ENCODE peak calls at places on chromosomes 12 and 14, in five cellular contexts. One of them, this sample, is unnamed.

GRCh38 chr14:75879031-75879430 is 102.8 kb downstream of the TGFB3 start:
- DNase-seq in lower lobe of right lung: no peak
- DNase-seq in NCI-H510A treated with DMSO at 0.1 percent for 48 hours: no peak
- DNase-seq in glomerular endothelial cell: peak
- DNase-seq in AG09309: peak
- DNase-seq in this sample: no peak

GRCh38 chr12:62251609-62251958 is 8.6 kb upstream of the USP15 start:
- DNase-seq in lower lobe of right lung: no peak
- DNase-seq in NCI-H510A treated with DMSO at 0.1 percent for 48 hours: no peak
- DNase-seq in glomerular endothelial cell: no peak
- DNase-seq in AG09309: no peak
- DNase-seq in this sample: no peak

GRCh38 chr14:52563120-52563519 is 10.5 kb downstream of the GPR137C start:
- DNase-seq in lower lobe of right lung: no peak
- DNase-seq in NCI-H510A treated with DMSO at 0.1 percent for 48 hours: no peak
- DNase-seq in glomerular endothelial cell: no peak
- DNase-seq in AG09309: peak
- DNase-seq in this sample: no peak

GRCh38 chr14:94361682-94362081 is 26.7 kb downstream of the SERPINA1 start:
- DNase-seq in lower lobe of right lung: no peak
- DNase-seq in NCI-H510A treated with DMSO at 0.1 percent for 48 hours: no peak
- DNase-seq in glomerular endothelial cell: no peak
- DNase-seq in AG09309: no peak
- DNase-seq in this sample: no peak

GRCh38 chr12:30908389-30909087 is 18.0 kb upstream of the TSPAN11 start:
- DNase-seq in lower lobe of right lung: no peak
- DNase-seq in NCI-H510A treated with DMSO at 0.1 percent for 48 hours: peak
- DNase-seq in glomerular endothelial cell: no peak
- DNase-seq in AG09309: peak
- DNase-seq in this sample: no peak

GRCh38 chr12:115201928-115202327 is 518.0 kb upstream of the TBX3 start:
- DNase-seq in lower lobe of right lung: no peak
- DNase-seq in NCI-H510A treated with DMSO at 0.1 percent for 48 hours: peak
- DNase-seq in glomerular endothelial cell: no peak
- DNase-seq in AG09309: no peak
- DNase-seq in this sample: no peak

GRCh38 chr14:50001999-50002925 is 109.4 kb downstream of the ARF6 start:
- DNase-seq in lower lobe of right lung: peak
- DNase-seq in NCI-H510A treated with DMSO at 0.1 percent for 48 hours: no peak
- DNase-seq in glomerular endothelial cell: no peak
- DNase-seq in AG09309: no peak
- DNase-seq in this sample: no peak

GRCh38 chr12:41795066-41795465 is 349.6 kb downstream of the GXYLT1 start:
- DNase-seq in lower lobe of right lung: no peak
- DNase-seq in NCI-H510A treated with DMSO at 0.1 percent for 48 hours: no peak
- DNase-seq in glomerular endothelial cell: no peak
- DNase-seq in AG09309: no peak
- DNase-seq in this sample: no peak

GRCh38 chr14:52937306-52937705 is 13.5 kb downstream of the FERMT2 start:
- DNase-seq in lower lobe of right lung: no peak
- DNase-seq in NCI-H510A treated with DMSO at 0.1 percent for 48 hours: no peak
- DNase-seq in glomerular endothelial cell: no peak
- DNase-seq in AG09309: no peak
- DNase-seq in this sample: no peak

GRCh38 chr14:104532191-104532555 is 47.4 kb upstream of the C14orf180 start:
- DNase-seq in lower lobe of right lung: no peak
- DNase-seq in NCI-H510A treated with DMSO at 0.1 percent for 48 hours: no peak
- DNase-seq in glomerular endothelial cell: no peak
- DNase-seq in AG09309: no peak
- DNase-seq in this sample: no peak

GRCh38 chr12:42589465-42590323 is at the start of gene PRICKLE1:
- DNase-seq in lower lobe of right lung: peak
- DNase-seq in NCI-H510A treated with DMSO at 0.1 percent for 48 hours: peak
- DNase-seq in glomerular endothelial cell: no peak
- DNase-seq in AG09309: no peak
- DNase-seq in this sample: no peak

GRCh38 chr14:23446291-23446851 is 10.9 kb upstream of the MYH7 start:
- DNase-seq in lower lobe of right lung: no peak
- DNase-seq in NCI-H510A treated with DMSO at 0.1 percent for 48 hours: no peak
- DNase-seq in glomerular endothelial cell: no peak
- DNase-seq in AG09309: no peak
- DNase-seq in this sample: no peak

GRCh38 chr14:53509227-53509822 is 356.2 kb upstream of the DDHD1 start:
- DNase-seq in lower lobe of right lung: no peak
- DNase-seq in NCI-H510A treated with DMSO at 0.1 percent for 48 hours: no peak
- DNase-seq in glomerular endothelial cell: no peak
- DNase-seq in AG09309: no peak
- DNase-seq in this sample: peak

GRCh38 chr14:91063119-91063518 is 2.7 kb upstream of the RPS6KA5 start:
- DNase-seq in lower lobe of right lung: no peak
- DNase-seq in NCI-H510A treated with DMSO at 0.1 percent for 48 hours: no peak
- DNase-seq in glomerular endothelial cell: no peak
- DNase-seq in AG09309: no peak
- DNase-seq in this sample: no peak

GRCh38 chr14:97838986-97839385 is 1041.8 kb downstream of the VRK1 start:
- DNase-seq in lower lobe of right lung: no peak
- DNase-seq in NCI-H510A treated with DMSO at 0.1 percent for 48 hours: no peak
- DNase-seq in glomerular endothelial cell: no peak
- DNase-seq in AG09309: no peak
- DNase-seq in this sample: no peak

GRCh38 chr12:119914666-119915065 is 37.5 kb upstream of the CIT start:
- DNase-seq in lower lobe of right lung: no peak
- DNase-seq in NCI-H510A treated with DMSO at 0.1 percent for 48 hours: no peak
- DNase-seq in glomerular endothelial cell: no peak
- DNase-seq in AG09309: no peak
- DNase-seq in this sample: no peak

GRCh38 chr12:71125515-71125914 is 32.3 kb downstream of the TSPAN8 start:
- DNase-seq in lower lobe of right lung: no peak
- DNase-seq in NCI-H510A treated with DMSO at 0.1 percent for 48 hours: no peak
- DNase-seq in glomerular endothelial cell: no peak
- DNase-seq in AG09309: no peak
- DNase-seq in this sample: no peak

GRCh38 chr12:58066296-58066695 is 124.9 kb downstream of the ATP23 start:
- DNase-seq in lower lobe of right lung: no peak
- DNase-seq in NCI-H510A treated with DMSO at 0.1 percent for 48 hours: no peak
- DNase-seq in glomerular endothelial cell: no peak
- DNase-seq in AG09309: no peak
- DNase-seq in this sample: peak

GRCh38 chr14:54503476-54503875 is 6.2 kb upstream of the CGRRF1 start:
- DNase-seq in lower lobe of right lung: no peak
- DNase-seq in NCI-H510A treated with DMSO at 0.1 percent for 48 hours: no peak
- DNase-seq in glomerular endothelial cell: no peak
- DNase-seq in AG09309: peak
- DNase-seq in this sample: no peak